ENCODE peak calls at places on chromosomes 6 and 20, in four cellular contexts. L is adrenal gland; O is CD8-positive, alpha-beta memory T cell; K is breast epithelium. J is an unnamed sample.
A peak's percentile ranks its signal among the peaks of the same experiment; 100 is the strongest.

GRCh38 chr20:44326391-44327159 is 10.3 kb upstream of the R3HDML start:
- DNase-seq in L (no peak), O (no peak), K (no peak), J (no peak)

GRCh38 chr6:112752791-112753190 is 405.7 kb downstream of the RFPL4B start:
- DNase-seq in L (no peak), O (no peak), K (no peak), J (no peak)

GRCh38 chr20:59632426-59633113 is 28.2 kb downstream of the PHACTR3 start:
- DNase-seq in L (no peak), O (no peak), K (no peak), J (no peak)

GRCh38 chr6:42136508-42137191 is 5.8 kb downstream of the C6orf132 start:
- DNase-seq in L (peak; percentile 27), O (no peak), K (no peak), J (peak; percentile 28)

GRCh38 chr20:14956026-14956425 is 618.6 kb upstream of the FLRT3 start:
- DNase-seq in L (no peak), O (no peak), K (no peak), J (no peak)

GRCh38 chr6:109781001-109781400 is 89.9 kb downstream of the FIG4 start:
- DNase-seq in L (no peak), O (no peak), K (no peak), J (no peak)

GRCh38 chr6:162074641-162075040 is 652.9 kb downstream of the PRKN start:
- DNase-seq in L (no peak), O (no peak), K (no peak), J (no peak)

GRCh38 chr20:25309395-25310267 is 61.7 kb downstream of the PYGB start:
- DNase-seq in L (peak; percentile 89), O (peak; percentile 37), K (no peak), J (peak; percentile 90)

GRCh38 chr6:132669690-132670291 is 10.8 kb upstream of the TAAR1 start:
- DNase-seq in L (no peak), O (no peak), K (no peak), J (no peak)

GRCh38 chr6:161526794-161527193 is 252.9 kb upstream of the AGPAT4 start:
- DNase-seq in L (no peak), O (no peak), K (no peak), J (no peak)

GRCh38 chr6:41039060-41039998 is at the start of gene UNC5CL:
- DNase-seq in L (peak; percentile 51), O (peak; percentile 61), K (no peak), J (peak; percentile 11)

GRCh38 chr6:38176797-38177751 is 357.5 kb downstream of the ZFAND3 start:
- DNase-seq in L (no peak), O (peak; percentile 4), K (no peak), J (no peak)

GRCh38 chr20:22999756-23000155 is 35.4 kb upstream of the SSTR4 start:
- DNase-seq in L (no peak), O (no peak), K (no peak), J (peak; percentile 53)

GRCh38 chr20:47815416-47815806 is 30.1 kb upstream of the SULF2 start:
- DNase-seq in L (no peak), O (no peak), K (no peak), J (no peak)

GRCh38 chr6:30071081-30071818 is 4.3 kb downstream of the PPP1R11 start:
- DNase-seq in L (no peak), O (no peak), K (no peak), J (no peak)

GRCh38 chr6:74409447-74409846 is 713.4 kb downstream of the CD109 start:
- DNase-seq in L (no peak), O (no peak), K (no peak), J (no peak)

GRCh38 chr6:15513801-15514711 is 148.8 kb downstream of the DTNBP1 start:
- DNase-seq in L (peak; percentile 64), O (no peak), K (no peak), J (no peak)

GRCh38 chr6:68834561-68834960 is 199.5 kb downstream of the ADGRB3 start:
- DNase-seq in L (no peak), O (no peak), K (no peak), J (no peak)

GRCh38 chr6:14273196-14273595 is 155.6 kb downstream of the CD83 start:
- DNase-seq in L (no peak), O (no peak), K (no peak), J (no peak)

GRCh38 chr6:46350714-46351113 is 140.5 kb downstream of the RCAN2 start:
- DNase-seq in L (no peak), O (no peak), K (no peak), J (no peak)

GRCh38 chr20:33450867-33451266 is 7.3 kb upstream of the SNTA1 start:
- DNase-seq in L (peak; percentile 42), O (no peak), K (no peak), J (peak; percentile 60)

GRCh38 chr20:24045621-24046020 is 57.0 kb upstream of the GGTLC1 start:
- DNase-seq in L (no peak), O (no peak), K (no peak), J (no peak)

GRCh38 chr20:25247100-25247665 is 702 bp upstream of the PYGB start:
- DNase-seq in L (peak; percentile 65), O (peak; percentile 54), K (peak; percentile 37), J (peak; percentile 61)

GRCh38 chr6:13474360-13474759 is 13.0 kb downstream of the GFOD1 start:
- DNase-seq in L (no peak), O (no peak), K (no peak), J (no peak)

GRCh38 chr20:1467355-1468116 is 887 bp upstream of the NSFL1C start:
- DNase-seq in L (peak; percentile 55), O (no peak), K (peak; percentile 40), J (no peak)

GRCh38 chr20:53652090-53652858 is 58.6 kb upstream of the ZNF217 start:
- DNase-seq in L (no peak), O (no peak), K (no peak), J (no peak)

GRCh38 chr6:66717786-66718185 is 1010.8 kb upstream of the EYS start:
- DNase-seq in L (no peak), O (no peak), K (no peak), J (no peak)

GRCh38 chr6:31308050-31308844 is 36.4 kb upstream of the HLA-C start:
- DNase-seq in L (no peak), O (peak; percentile 84), K (peak; percentile 53), J (no peak)

GRCh38 chr20:22920898-22921297 is 114.2 kb upstream of the SSTR4 start:
- DNase-seq in L (no peak), O (no peak), K (no peak), J (no peak)

GRCh38 chr6:6897140-6897539 is 210.6 kb upstream of the RREB1 start:
- DNase-seq in L (no peak), O (no peak), K (no peak), J (no peak)

GRCh38 chr6:79538481-79538971 is 1.3 kb upstream of the LCA5 start:
- DNase-seq in L (no peak), O (no peak), K (no peak), J (no peak)

GRCh38 chr20:1987826-1988225 is 6.0 kb downstream of the PDYN start:
- DNase-seq in L (no peak), O (no peak), K (no peak), J (peak; percentile 79)

GRCh38 chr6:152096863-152097496 is 289.5 kb downstream of the ESR1 start:
- DNase-seq in L (no peak), O (no peak), K (no peak), J (peak; percentile 21)

GRCh38 chr6:158008894-158009891 is 27.5 kb downstream of the SYNJ2 start:
- DNase-seq in L (peak; percentile 89), O (no peak), K (peak; percentile 67), J (peak; percentile 88)
- H3K4me3 ChIP-seq in L (no peak overlapping the region), O (peak overlapping the region; percentile 44), K (no peak overlapping the region), J (no peak overlapping the region)

GRCh38 chr6:160160929-160161646 is 39.5 kb downstream of the SLC22A1 start:
- DNase-seq in L (no peak), O (no peak), K (no peak), J (no peak)

GRCh38 chr6:160161647-160161986 is 40.0 kb downstream of the SLC22A1 start:
- DNase-seq in L (no peak), O (no peak), K (no peak), J (no peak)

GRCh38 chr6:160162167-160162566 is 40.6 kb downstream of the SLC22A1 start:
- DNase-seq in L (no peak), O (no peak), K (no peak), J (no peak)

GRCh38 chr6:160163912-160164311 is 42.3 kb downstream of the SLC22A1 start:
- DNase-seq in L (no peak), O (no peak), K (no peak), J (no peak)

DNA sequence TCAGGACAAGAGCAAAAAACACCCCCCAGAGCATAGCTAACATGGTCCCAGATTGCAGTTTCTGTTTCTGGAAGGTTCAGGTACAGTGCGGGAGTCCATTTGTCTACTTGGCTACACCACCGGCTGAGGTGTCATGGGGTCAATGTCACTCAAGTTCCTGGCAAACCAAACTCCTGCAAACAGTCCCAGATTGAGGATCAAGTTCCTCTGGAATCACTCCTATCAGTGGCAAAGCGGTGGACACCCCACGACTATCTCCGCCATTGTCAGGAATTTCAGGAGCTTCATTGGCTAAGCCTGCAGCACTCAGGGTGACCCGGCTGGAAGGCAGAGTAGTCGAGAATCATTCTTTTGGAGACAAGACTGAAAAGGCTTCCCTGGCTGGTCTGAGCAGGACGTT is 41.8 kb downstream of the SLC22A1 start:
- DNase-seq in L (no peak), O (no peak), K (no peak), J (no peak)
- H3K36me3 ChIP-seq in L (no peaks in the 10 kb centered on the region), O (no peaks in the 10 kb centered on the region), K (no peaks in the 10 kb centered on the region), J (no peaks in the 10 kb centered on the region)

DNA sequence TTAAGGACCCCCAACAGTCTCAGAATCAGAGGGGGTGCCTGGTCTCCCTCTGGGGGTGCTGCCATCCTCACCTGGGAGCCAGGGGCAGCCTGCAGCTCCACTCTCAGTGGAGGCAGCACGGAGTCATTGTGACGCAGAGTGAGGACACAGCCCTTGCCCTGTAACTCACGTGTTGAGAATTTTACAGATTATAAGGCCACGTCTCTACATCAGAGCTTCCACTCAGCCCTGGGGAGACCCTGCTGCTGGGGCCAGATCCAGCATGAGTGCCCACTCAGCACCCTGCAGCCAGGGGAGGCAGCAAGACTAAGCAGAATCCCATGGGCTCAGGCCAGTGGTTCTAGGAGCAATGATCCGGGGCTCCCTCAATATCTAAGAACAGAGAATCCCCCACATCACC is 137.4 kb upstream of the AFDN start:
- DNase-seq in L (no peak), O (no peak), K (no peak), J (no peak)
- H3K9me3 ChIP-seq in L (no peaks in the 10 kb centered on the region), O (no peaks in the 10 kb centered on the region), K (no peaks in the 10 kb centered on the region), J (no peaks in the 10 kb centered on the region)

GRCh38 chr6:106098383-106099234 is 12.5 kb downstream of the PRDM1 start:
- DNase-seq in L (no peak), O (peak; percentile 83), K (no peak), J (no peak)
- H3K4me3 ChIP-seq in L (peak overlapping the region; percentile 45), O (peak overlapping the region; percentile 75), K (peak overlapping the region; percentile 36), J (peak overlapping the region; percentile 49)

DNA sequence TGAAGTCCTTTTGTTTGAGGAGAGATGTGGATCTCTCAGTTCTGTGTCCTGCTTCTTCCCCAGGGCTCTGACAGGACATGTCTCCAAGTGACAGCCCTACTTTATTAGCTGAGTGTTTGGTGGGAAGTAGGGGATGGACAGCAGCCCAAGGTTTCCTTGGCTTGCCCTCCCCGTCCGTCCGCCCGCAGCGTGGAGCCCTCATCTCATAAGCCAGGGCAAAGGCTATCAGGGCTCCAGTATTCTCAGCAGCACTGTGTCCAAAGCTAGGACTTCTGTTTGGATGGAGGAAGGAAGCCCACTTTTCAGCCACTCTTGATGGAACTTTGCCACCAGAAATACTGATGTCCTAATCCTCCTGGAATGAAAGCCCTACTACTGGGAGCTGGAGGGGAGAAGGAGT is 13.6 kb downstream of the CDC5L start:
- DNase-seq in L (no peak), O (no peak), K (no peak), J (no peak)
- H3K36me3 ChIP-seq in L (no peaks in the 10 kb centered on the region), O (peaks cover 37% of the 10 kb centered on the region), K (peaks cover 12% of the 10 kb centered on the region), J (peaks cover 93% of the 10 kb centered on the region)